ENCODE peak calls at places on chromosomes 7 and 10, in six cellular contexts. G, D, Z, A, U and T are unnamed samples.

GRCh38 chr7:158743219-158743618 is 38.6 kb upstream of the NCAPG2 start:
- DNase-seq in Z (no peak), A (no peak), D (no peak), U (no peak), G (no peak), T (no peak)

GRCh38 chr10:16437540-16437894 is 707 bp downstream of the PTER start:
- DNase-seq in A (no peak), D (no peak), G (no peak), Z (no peak), U (no peak), T (no peak)

GRCh38 chr10:3781458-3782098 is 3.4 kb downstream of the KLF6 start:
- DNase-seq in G (no peak), D (no peak), U (no peak), Z (no peak), A (no peak), T (no peak)

GRCh38 chr10:33271969-33272583 is 62.4 kb downstream of the NRP1 start:
- DNase-seq in D (no peak), G (no peak), Z (no peak), A (no peak), U (no peak), T (no peak)

GRCh38 chr10:119849031-119849789 is 23.4 kb downstream of the MCMBP start:
- DNase-seq in D (no peak), G (no peak), Z (peak), U (no peak), A (no peak), T (no peak)

GRCh38 chr7:42070068-42070467 is 166.9 kb downstream of the GLI3 start:
- DNase-seq in Z (no peak), D (no peak), U (no peak), G (no peak), A (no peak), T (no peak)

GRCh38 chr10:15585303-15585715 is 134.4 kb downstream of the ITGA8 start:
- DNase-seq in A (peak), D (peak), Z (no peak), G (peak), U (peak), T (peak)

GRCh38 chr10:66187096-66187733 is 738.6 kb upstream of the LRRTM3 start:
- DNase-seq in A (no peak), Z (no peak), U (no peak), G (peak), D (no peak), T (no peak)

GRCh38 chr10:5293691-5294550 is 70.8 kb upstream of the UCN3 start:
- DNase-seq in G (peak), A (no peak), Z (no peak), U (peak), D (peak), T (no peak)

GRCh38 chr10:79336276-79336675 is 11.0 kb upstream of the PPIF start:
- DNase-seq in D (no peak), A (no peak), G (no peak), U (no peak), Z (no peak), T (no peak)

GRCh38 chr10:76177945-76178344 is 746.5 kb downstream of the LRMDA start:
- DNase-seq in D (no peak), A (no peak), U (no peak), G (no peak), Z (no peak), T (no peak)